ENCODE peak calls at places on chromosomes 2 and 18, in five cellular contexts. E is AG04449; P is CD8-positive, alpha-beta memory T cell; N is ELF-1; A is central memory CD4-positive, alpha-beta T cell. F is an unnamed sample.

GRCh38 chr2:58291726-58292430 is 50.8 kb upstream of the FANCL start:
- DNase-seq in P (no peak), N (no peak), E (no peak), A (no peak), F (no peak)

GRCh38 chr18:80245781-80246655 is 1.3 kb downstream of the PARD6G start:
- DNase-seq in N (no peak), E (no peak), P (no peak), A (no peak), F (no peak)

GRCh38 chr18:37481491-37481890 is 84.1 kb downstream of the CELF4 start:
- DNase-seq in E (no peak), A (no peak), P (no peak), N (no peak), F (no peak)

GRCh38 chr2:223599646-223600009 is 2.5 kb downstream of the SCG2 start:
- DNase-seq in N (no peak), A (no peak), E (no peak), P (no peak), F (no peak)

GRCh38 chr2:230934291-230935131 is 9.5 kb upstream of the GPR55 start:
- DNase-seq in N (no peak), P (no peak), A (no peak), E (no peak), F (no peak)

GRCh38 chr2:15825276-15826060 is 114.9 kb upstream of the MYCN start:
- DNase-seq in N (peak), E (no peak), P (no peak), A (no peak), F (no peak)

GRCh38 chr2:135997380-135997779 is 12.0 kb upstream of the DARS1 start:
- DNase-seq in E (no peak), P (no peak), A (no peak), N (peak), F (no peak)

GRCh38 chr2:238239552-238239871 is 326 bp downstream of the HES6 start:
- DNase-seq in N (no peak), E (no peak), A (no peak), P (no peak), F (no peak)

GRCh38 chr2:33278245-33278943 is 198.1 kb upstream of the RASGRP3 start:
- DNase-seq in N (no peak), E (no peak), P (no peak), A (no peak), F (no peak)

GRCh38 chr18:10405014-10405493 is 49.4 kb upstream of the APCDD1 start:
- DNase-seq in A (no peak), P (no peak), E (no peak), N (no peak), F (no peak)

GRCh38 chr2:24482256-24482971 is 8.6 kb upstream of the NCOA1 start:
- DNase-seq in E (no peak), N (no peak), P (no peak), A (no peak), F (no peak)

GRCh38 chr18:13035249-13035914 is 44.2 kb downstream of the CEP192 start:
- DNase-seq in A (no peak), E (no peak), P (no peak), N (no peak), F (no peak)

GRCh38 chr2:160920791-160921303 is 239.4 kb upstream of the TANK start:
- DNase-seq in E (peak), N (no peak), A (no peak), P (no peak), F (no peak)

GRCh38 chr2:234091432-234091879 is 41.0 kb downstream of the SPP2 start:
- DNase-seq in N (no peak), E (no peak), P (no peak), A (no peak), F (no peak)

GRCh38 chr2:162127422-162127821 is 24.6 kb downstream of the GCG start:
- DNase-seq in N (no peak), P (no peak), A (no peak), E (no peak), F (no peak)

GRCh38 chr18:49400398-49401072 is 59.9 kb downstream of the DYM start:
- DNase-seq in A (no peak), P (no peak), E (no peak), N (no peak), F (no peak)

GRCh38 chr2:203740741-203741363 is 34.4 kb downstream of the CD28 start:
- DNase-seq in N (no peak), A (peak), P (peak), E (no peak), F (no peak)

GRCh38 chr2:24809316-24810007 is 16.2 kb downstream of the CENPO start:
- DNase-seq in E (no peak), N (no peak), A (no peak), P (no peak), F (no peak)

GRCh38 chr2:203994735-203995134 is 58.2 kb downstream of the ICOS start:
- DNase-seq in N (no peak), E (no peak), A (peak), P (peak), F (no peak)

GRCh38 chr2:76867854-76868253 is 654.3 kb downstream of the LRRTM4 start:
- DNase-seq in E (no peak), N (no peak), A (no peak), P (no peak), F (no peak)

GRCh38 chr2:181812106-181812745 is 79.3 kb upstream of the ITPRID2 start:
- DNase-seq in P (no peak), E (no peak), A (no peak), N (no peak), F (no peak)

GRCh38 chr2:96116424-96116878 is at the start of gene ADRA2B:
- DNase-seq in N (peak), A (peak), E (no peak), P (peak), F (no peak)

F was measured in natural killer cell.